ENCODE peak calls at places on chromosomes 11 and 22, in five cellular contexts. V, Q, M, E and D are unnamed samples.
A peak's percentile ranks its signal among the peaks of the same experiment; 100 is the strongest.

GRCh38 chr22:50189184-50189848 is 3.6 kb downstream of the TRABD start:
- DNase-seq in M (peak; percentile 63), Q (no peak), V (peak; percentile 30), E (no peak), D (no peak)

GRCh38 chr11:5922749-5923426 is 19.2 kb upstream of the OR56A3 start:
- DNase-seq in Q (no peak), V (no peak), M (no peak), E (peak; percentile 90), D (peak; percentile 25)

GRCh38 chr22:50672471-50673230 is at the start of gene SHANK3:
- DNase-seq in M (no peak), E (no peak), Q (no peak), V (no peak), D (no peak)

GRCh38 chr11:104191124-104191523 is 27.2 kb upstream of the PDGFD start:
- DNase-seq in E (no peak), V (no peak), M (no peak), Q (no peak), D (no peak)

GRCh38 chr11:12404461-12404860 is 27.1 kb downstream of the PARVA start:
- DNase-seq in E (no peak), V (no peak), Q (no peak), M (no peak), D (no peak)

GRCh38 chr11:41201156-41201555 is 258.3 kb downstream of the LRRC4C start:
- DNase-seq in M (no peak), E (peak; percentile 50), Q (no peak), V (peak; percentile 74), D (no peak)

GRCh38 chr22:45263790-45264269 is 20.9 kb upstream of the UPK3A start:
- DNase-seq in E (peak; percentile 79), V (no peak), Q (peak; percentile 59), M (no peak), D (no peak)

GRCh38 chr11:43579919-43580276 is 100.6 kb upstream of the HSD17B12 start:
- DNase-seq in M (no peak), V (no peak), E (no peak), Q (no peak), D (no peak)

GRCh38 chr22:31754813-31755212 is 994 bp downstream of the DEPDC5 start:
- DNase-seq in M (no peak), Q (no peak), V (no peak), E (no peak), D (no peak)

GRCh38 chr11:61327669-61328071 is 5.2 kb downstream of the DDB1 start:
- DNase-seq in M (no peak), V (no peak), Q (no peak), E (no peak), D (no peak)

GRCh38 chr11:122020902-122021301 is 95.1 kb downstream of the BLID start:
- DNase-seq in E (peak; percentile 4), M (no peak), V (peak; percentile 11), Q (no peak), D (no peak)

GRCh38 chr11:2434008-2434407 is 10.3 kb downstream of the TRPM5 start:
- DNase-seq in Q (no peak), M (peak; percentile 16), V (no peak), E (no peak), D (no peak)

GRCh38 chr11:45414082-45414481 is 127.9 kb upstream of the SYT13 start:
- DNase-seq in E (no peak), V (no peak), M (no peak), Q (no peak), D (no peak)

GRCh38 chr22:27564806-27565205 is 236.8 kb downstream of the MN1 start:
- DNase-seq in Q (no peak), V (peak; percentile 25), E (peak; percentile 7), M (no peak), D (no peak)

GRCh38 chr11:88655163-88655562 is 317.6 kb upstream of the CTSC start:
- DNase-seq in Q (no peak), E (no peak), M (no peak), V (no peak), D (no peak)

GRCh38 chr11:102840018-102840417 is 3.4 kb downstream of the MMP3 start:
- DNase-seq in Q (no peak), M (no peak), V (no peak), E (no peak), D (no peak)

GRCh38 chr11:111569476-111569875 is 29.0 kb downstream of the LAYN start:
- DNase-seq in Q (no peak), V (no peak), M (no peak), E (no peak), D (no peak)

GRCh38 chr11:8870461-8871282 is 40.3 kb upstream of the AKIP1 start:
- DNase-seq in V (peak; percentile 28), M (peak; percentile 85), Q (peak; percentile 15), E (peak; percentile 79), D (no peak)

GRCh38 chr11:34926101-34926830 is 9.8 kb downstream of the PDHX start:
- DNase-seq in Q (peak; percentile 21), E (peak; percentile 62), M (no peak), V (peak; percentile 23), D (no peak)

GRCh38 chr11:45238724-45239123 is 47.4 kb downstream of the SYT13 start:
- DNase-seq in Q (peak; percentile 19), M (no peak), V (no peak), E (peak; percentile 88), D (no peak)

GRCh38 chr11:92180664-92181251 is 43.9 kb upstream of the FAT3 start:
- DNase-seq in Q (no peak), E (peak; percentile 73), M (no peak), V (no peak), D (no peak)

GRCh38 chr11:110527146-110527545 is 97.4 kb downstream of the FDX1 start:
- DNase-seq in V (no peak), M (no peak), Q (no peak), E (no peak), D (no peak)

GRCh38 chr11:28770806-28771205 is 662.6 kb downstream of the METTL15 start:
- DNase-seq in Q (no peak), V (no peak), E (peak; percentile 13), M (no peak), D (no peak)

GRCh38 chr22:27405672-27406388 is 395.7 kb downstream of the MN1 start:
- DNase-seq in M (peak; percentile 74), Q (peak; percentile 39), V (no peak), E (peak; percentile 49), D (no peak)

GRCh38 chr11:46410021-46410420 is 18.4 kb upstream of the CHRM4 start:
- DNase-seq in M (no peak), V (no peak), Q (no peak), E (no peak), D (no peak)

GRCh38 chr11:107468596-107468995 is 11.0 kb upstream of the CWF19L2 start:
- DNase-seq in V (peak; percentile 4), Q (no peak), M (no peak), E (peak; percentile 7), D (no peak)

GRCh38 chr11:125404136-125404810 is 91.8 kb downstream of the FEZ1 start:
- DNase-seq in Q (no peak), V (no peak), E (no peak), M (no peak), D (no peak)

GRCh38 chr11:103581680-103582265 is 454.7 kb upstream of the DDI1 start:
- DNase-seq in V (no peak), M (no peak), Q (no peak), E (peak; percentile 68), D (no peak)

GRCh38 chr11:106386519-106386918 is 309.1 kb downstream of the AASDHPPT start:
- DNase-seq in V (no peak), Q (no peak), M (no peak), E (no peak), D (no peak)

GRCh38 chr22:32674925-32675825 is 126.3 kb upstream of the TIMP3 start:
- DNase-seq in Q (no peak), E (no peak), V (no peak), M (no peak), D (no peak)